ENCODE peak calls at places on chromosomes 5 and 9, in ten cellular contexts. One of them, this sample, is unnamed.
A peak's percentile ranks its signal among the peaks of the same experiment; 100 is the strongest.

GRCh38 chr9:137297966-137298365 is 4.1 kb downstream of the NRARP start:
- DNase-seq in H1: no peak
- DNase-seq in IMR-90: no peak
- DNase-seq in GM20000: no peak
- DNase-seq in fibroblast of pulmonary artery: no peak
- DNase-seq in NB4: no peak
- DNase-seq in bronchial epithelial cell: no peak
- DNase-seq in right lobe of liver: no peak
- DNase-seq in heart right ventricle: no peak
- DNase-seq in dorsolateral prefrontal cortex: no peak
- DNase-seq in this sample: no peak

GRCh38 chr9:71761938-71762353 is 6.4 kb downstream of the CEMIP2 start:
- DNase-seq in H1: no peak
- DNase-seq in IMR-90: no peak
- DNase-seq in GM20000: no peak
- DNase-seq in fibroblast of pulmonary artery: no peak
- DNase-seq in NB4: no peak
- DNase-seq in bronchial epithelial cell: peak; percentile 83
- DNase-seq in right lobe of liver: no peak
- DNase-seq in heart right ventricle: no peak
- DNase-seq in dorsolateral prefrontal cortex: no peak
- DNase-seq in this sample: no peak

GRCh38 chr9:34375901-34376595 is 650 bp downstream of the MYORG start:
- DNase-seq in H1: no peak
- DNase-seq in IMR-90: no peak
- DNase-seq in GM20000: peak; percentile 75
- DNase-seq in fibroblast of pulmonary artery: peak; percentile 18
- DNase-seq in NB4: peak; percentile 61
- DNase-seq in bronchial epithelial cell: peak; percentile 44
- DNase-seq in right lobe of liver: peak; percentile 75
- DNase-seq in heart right ventricle: peak; percentile 57
- DNase-seq in dorsolateral prefrontal cortex: peak; percentile 46
- DNase-seq in this sample: peak; percentile 75

GRCh38 chr9:120532475-120532874 is 47.5 kb downstream of the CDK5RAP2 start:
- DNase-seq in H1: no peak
- DNase-seq in IMR-90: no peak
- DNase-seq in GM20000: no peak
- DNase-seq in fibroblast of pulmonary artery: peak; percentile 37
- DNase-seq in NB4: no peak
- DNase-seq in bronchial epithelial cell: peak; percentile 80
- DNase-seq in right lobe of liver: peak; percentile 25
- DNase-seq in heart right ventricle: no peak
- DNase-seq in dorsolateral prefrontal cortex: no peak
- DNase-seq in this sample: no peak

GRCh38 chr5:6371079-6371810 is 7.1 kb downstream of the MED10 start:
- DNase-seq in H1: no peak
- DNase-seq in IMR-90: no peak
- DNase-seq in GM20000: no peak
- DNase-seq in fibroblast of pulmonary artery: no peak
- DNase-seq in NB4: no peak
- DNase-seq in bronchial epithelial cell: no peak
- DNase-seq in right lobe of liver: no peak
- DNase-seq in heart right ventricle: no peak
- DNase-seq in dorsolateral prefrontal cortex: no peak
- DNase-seq in this sample: no peak

GRCh38 chr9:119026120-119026519 is 343.1 kb downstream of the BRINP1 start:
- DNase-seq in H1: no peak
- DNase-seq in IMR-90: no peak
- DNase-seq in GM20000: no peak
- DNase-seq in fibroblast of pulmonary artery: no peak
- DNase-seq in NB4: no peak
- DNase-seq in bronchial epithelial cell: no peak
- DNase-seq in right lobe of liver: no peak
- DNase-seq in heart right ventricle: peak; percentile 32
- DNase-seq in dorsolateral prefrontal cortex: peak; percentile 40
- DNase-seq in this sample: no peak

GRCh38 chr5:115296130-115296997 is at the start of gene CCDC112:
- DNase-seq in H1: peak; percentile 73
- DNase-seq in IMR-90: peak; percentile 66
- DNase-seq in GM20000: peak; percentile 96
- DNase-seq in fibroblast of pulmonary artery: peak; percentile 76
- DNase-seq in NB4: peak; percentile 88
- DNase-seq in bronchial epithelial cell: peak; percentile 45
- DNase-seq in right lobe of liver: peak; percentile 88
- DNase-seq in heart right ventricle: peak; percentile 89
- DNase-seq in dorsolateral prefrontal cortex: peak; percentile 78
- DNase-seq in this sample: peak; percentile 81

GRCh38 chr5:53335115-53335514 is 145.3 kb upstream of the FST start:
- DNase-seq in H1: no peak
- DNase-seq in IMR-90: peak; percentile 34
- DNase-seq in GM20000: no peak
- DNase-seq in fibroblast of pulmonary artery: peak; percentile 43
- DNase-seq in NB4: peak; percentile 7
- DNase-seq in bronchial epithelial cell: peak; percentile 68
- DNase-seq in right lobe of liver: no peak
- DNase-seq in heart right ventricle: no peak
- DNase-seq in dorsolateral prefrontal cortex: no peak
- DNase-seq in this sample: no peak

GRCh38 chr9:116267021-116267420 is 113.4 kb downstream of the PAPPA start:
- DNase-seq in H1: no peak
- DNase-seq in IMR-90: peak; percentile 83
- DNase-seq in GM20000: no peak
- DNase-seq in fibroblast of pulmonary artery: no peak
- DNase-seq in NB4: no peak
- DNase-seq in bronchial epithelial cell: peak; percentile 75
- DNase-seq in right lobe of liver: no peak
- DNase-seq in heart right ventricle: no peak
- DNase-seq in dorsolateral prefrontal cortex: no peak
- DNase-seq in this sample: no peak

GRCh38 chr9:4062966-4063365 is 236.9 kb downstream of the GLIS3 start:
- DNase-seq in H1: no peak
- DNase-seq in IMR-90: peak; percentile 34
- DNase-seq in GM20000: no peak
- DNase-seq in fibroblast of pulmonary artery: peak; percentile 71
- DNase-seq in NB4: no peak
- DNase-seq in bronchial epithelial cell: peak; percentile 52
- DNase-seq in right lobe of liver: no peak
- DNase-seq in heart right ventricle: no peak
- DNase-seq in dorsolateral prefrontal cortex: no peak
- DNase-seq in this sample: no peak

GRCh38 chr5:33563983-33564908 is 123.5 kb downstream of the TARS1 start:
- DNase-seq in H1: no peak
- DNase-seq in IMR-90: no peak
- DNase-seq in GM20000: no peak
- DNase-seq in fibroblast of pulmonary artery: peak; percentile 44
- DNase-seq in NB4: no peak
- DNase-seq in bronchial epithelial cell: no peak
- DNase-seq in right lobe of liver: no peak
- DNase-seq in heart right ventricle: no peak
- DNase-seq in dorsolateral prefrontal cortex: no peak
- DNase-seq in this sample: no peak

GRCh38 chr5:33313150-33313549 is 127.6 kb upstream of the TARS1 start:
- DNase-seq in H1: no peak
- DNase-seq in IMR-90: peak; percentile 90
- DNase-seq in GM20000: no peak
- DNase-seq in fibroblast of pulmonary artery: peak; percentile 91
- DNase-seq in NB4: no peak
- DNase-seq in bronchial epithelial cell: peak; percentile 100
- DNase-seq in right lobe of liver: no peak
- DNase-seq in heart right ventricle: no peak
- DNase-seq in dorsolateral prefrontal cortex: no peak
- DNase-seq in this sample: no peak

GRCh38 chr9:105357937-105358336 is 89.9 kb upstream of the FSD1L start:
- DNase-seq in H1: no peak
- DNase-seq in IMR-90: no peak
- DNase-seq in GM20000: peak; percentile 54
- DNase-seq in fibroblast of pulmonary artery: no peak
- DNase-seq in NB4: no peak
- DNase-seq in bronchial epithelial cell: no peak
- DNase-seq in right lobe of liver: no peak
- DNase-seq in heart right ventricle: no peak
- DNase-seq in dorsolateral prefrontal cortex: no peak
- DNase-seq in this sample: no peak

GRCh38 chr5:41747291-41747690 is 122.9 kb downstream of the OXCT1 start:
- DNase-seq in H1: no peak
- DNase-seq in IMR-90: peak; percentile 71
- DNase-seq in GM20000: no peak
- DNase-seq in fibroblast of pulmonary artery: peak; percentile 83
- DNase-seq in NB4: no peak
- DNase-seq in bronchial epithelial cell: peak; percentile 22
- DNase-seq in right lobe of liver: no peak
- DNase-seq in heart right ventricle: no peak
- DNase-seq in dorsolateral prefrontal cortex: no peak
- DNase-seq in this sample: no peak

GRCh38 chr9:94611638-94612068 is 18.0 kb upstream of the FBP2 start:
- DNase-seq in H1: no peak
- DNase-seq in IMR-90: no peak
- DNase-seq in GM20000: no peak
- DNase-seq in fibroblast of pulmonary artery: no peak
- DNase-seq in NB4: peak; percentile 40
- DNase-seq in bronchial epithelial cell: no peak
- DNase-seq in right lobe of liver: no peak
- DNase-seq in heart right ventricle: no peak
- DNase-seq in dorsolateral prefrontal cortex: no peak
- DNase-seq in this sample: peak; percentile 90

GRCh38 chr5:90421136-90421535 is 11.6 kb upstream of the CETN3 start:
- DNase-seq in H1: no peak
- DNase-seq in IMR-90: peak; percentile 6
- DNase-seq in GM20000: peak; percentile 7
- DNase-seq in fibroblast of pulmonary artery: peak; percentile 24
- DNase-seq in NB4: peak; percentile 8
- DNase-seq in bronchial epithelial cell: peak; percentile 23
- DNase-seq in right lobe of liver: no peak
- DNase-seq in heart right ventricle: no peak
- DNase-seq in dorsolateral prefrontal cortex: no peak
- DNase-seq in this sample: peak; percentile 9
- TF ChIP-seq CTCF in H1: peak; percentile 41
- TF ChIP-seq CTCF in IMR-90: no peak
- TF ChIP-seq CTCF in GM20000: peak; percentile 38
- TF ChIP-seq CTCF in fibroblast of pulmonary artery: peak; percentile 33
- TF ChIP-seq CTCF in NB4: no peak
- TF ChIP-seq CTCF in bronchial epithelial cell: peak; percentile 41
- TF ChIP-seq CTCF in right lobe of liver: peak; percentile 44
- TF ChIP-seq CTCF in heart right ventricle: peak; percentile 25
- TF ChIP-seq CTCF in dorsolateral prefrontal cortex: no peak
- TF ChIP-seq CTCF in this sample: no peak

GRCh38 chr5:178130576-178131445 is at the start of gene RMND5B:
- DNase-seq in H1: no peak
- DNase-seq in IMR-90: peak; percentile 67
- DNase-seq in GM20000: peak; percentile 97
- DNase-seq in fibroblast of pulmonary artery: peak; percentile 69
- DNase-seq in NB4: peak; percentile 87
- DNase-seq in bronchial epithelial cell: peak; percentile 34
- DNase-seq in right lobe of liver: peak; percentile 90
- DNase-seq in heart right ventricle: peak; percentile 89
- DNase-seq in dorsolateral prefrontal cortex: peak; percentile 79
- DNase-seq in this sample: peak; percentile 81
- TF ChIP-seq CTCF in H1: no peak
- TF ChIP-seq CTCF in IMR-90: no peak
- TF ChIP-seq CTCF in GM20000: no peak
- TF ChIP-seq CTCF in fibroblast of pulmonary artery: no peak
- TF ChIP-seq CTCF in NB4: no peak
- TF ChIP-seq CTCF in bronchial epithelial cell: no peak
- TF ChIP-seq CTCF in right lobe of liver: no peak
- TF ChIP-seq CTCF in heart right ventricle: no peak
- TF ChIP-seq CTCF in dorsolateral prefrontal cortex: no peak
- TF ChIP-seq CTCF in this sample: no peak

GRCh38 chr5:93746406-93747056 is 5.1 kb upstream of the POU5F2 start:
- DNase-seq in H1: no peak
- DNase-seq in IMR-90: peak; percentile 74
- DNase-seq in GM20000: no peak
- DNase-seq in fibroblast of pulmonary artery: peak; percentile 28
- DNase-seq in NB4: no peak
- DNase-seq in bronchial epithelial cell: peak; percentile 43
- DNase-seq in right lobe of liver: no peak
- DNase-seq in heart right ventricle: no peak
- DNase-seq in dorsolateral prefrontal cortex: no peak
- DNase-seq in this sample: no peak

GRCh38 chr5:93736284-93736683 is 5.1 kb downstream of the POU5F2 start:
- DNase-seq in H1: no peak
- DNase-seq in IMR-90: peak; percentile 77
- DNase-seq in GM20000: no peak
- DNase-seq in fibroblast of pulmonary artery: no peak
- DNase-seq in NB4: no peak
- DNase-seq in bronchial epithelial cell: peak; percentile 4
- DNase-seq in right lobe of liver: no peak
- DNase-seq in heart right ventricle: no peak
- DNase-seq in dorsolateral prefrontal cortex: no peak
- DNase-seq in this sample: no peak

GRCh38 chr5:93735378-93735777 is 6.0 kb downstream of the POU5F2 start:
- DNase-seq in H1: no peak
- DNase-seq in IMR-90: peak; percentile 59
- DNase-seq in GM20000: no peak
- DNase-seq in fibroblast of pulmonary artery: peak; percentile 48
- DNase-seq in NB4: no peak
- DNase-seq in bronchial epithelial cell: no peak
- DNase-seq in right lobe of liver: no peak
- DNase-seq in heart right ventricle: no peak
- DNase-seq in dorsolateral prefrontal cortex: no peak
- DNase-seq in this sample: no peak

DNA sequence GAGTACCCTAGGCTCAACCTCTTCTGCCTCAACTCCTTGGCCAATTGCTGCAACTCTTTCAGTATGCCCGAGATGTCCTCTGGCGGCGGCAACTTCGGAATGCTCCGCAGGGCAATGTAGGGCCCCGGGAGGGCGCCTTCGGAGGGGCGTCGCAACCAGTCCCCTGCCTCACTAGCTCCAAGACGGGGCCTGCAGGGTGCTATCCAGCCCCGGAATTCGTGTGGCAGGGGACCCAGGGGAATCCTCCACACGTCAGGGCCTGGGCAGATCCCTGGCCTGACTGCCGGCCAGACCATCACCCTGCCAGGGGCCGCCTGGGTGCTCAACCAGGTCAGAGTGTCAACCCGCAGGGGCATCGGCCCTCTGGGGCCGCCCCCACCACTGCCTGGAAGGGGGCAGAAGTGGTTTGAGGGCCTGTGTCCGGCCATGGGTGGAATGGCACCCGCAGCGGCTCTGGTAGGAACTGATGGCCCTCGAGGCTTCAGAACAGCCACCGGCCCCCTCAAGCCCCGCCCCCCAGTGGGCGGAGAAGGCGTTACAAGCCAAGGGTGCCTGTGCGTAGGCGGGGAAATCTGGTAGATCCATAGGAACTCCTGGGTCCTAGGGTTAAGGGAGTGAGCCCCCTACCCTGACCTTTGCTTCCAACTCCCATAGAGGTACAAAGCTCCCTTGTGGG is at the start of gene POU5F2:
- DNase-seq in H1: no peak
- DNase-seq in IMR-90: no peak
- DNase-seq in GM20000: no peak
- DNase-seq in fibroblast of pulmonary artery: no peak
- DNase-seq in NB4: no peak
- DNase-seq in bronchial epithelial cell: no peak
- DNase-seq in right lobe of liver: no peak
- DNase-seq in heart right ventricle: no peak
- DNase-seq in dorsolateral prefrontal cortex: no peak
- DNase-seq in this sample: no peak
- TF ChIP-seq CTCF in H1: peak; percentile 61
- TF ChIP-seq CTCF in IMR-90: no peak
- TF ChIP-seq CTCF in GM20000: no peak
- TF ChIP-seq CTCF in fibroblast of pulmonary artery: no peak
- TF ChIP-seq CTCF in NB4: peak; percentile 2
- TF ChIP-seq CTCF in bronchial epithelial cell: no peak
- TF ChIP-seq CTCF in right lobe of liver: no peak
- TF ChIP-seq CTCF in heart right ventricle: no peak
- TF ChIP-seq CTCF in dorsolateral prefrontal cortex: no peak
- TF ChIP-seq CTCF in this sample: no peak

GRCh38 chr9:130039504-130040147 is 3.4 kb downstream of the FNBP1 start:
- DNase-seq in H1: no peak
- DNase-seq in IMR-90: no peak
- DNase-seq in GM20000: peak; percentile 35
- DNase-seq in fibroblast of pulmonary artery: no peak
- DNase-seq in NB4: peak; percentile 45
- DNase-seq in bronchial epithelial cell: no peak
- DNase-seq in right lobe of liver: no peak
- DNase-seq in heart right ventricle: no peak
- DNase-seq in dorsolateral prefrontal cortex: no peak
- DNase-seq in this sample: peak; percentile 34
- TF ChIP-seq CTCF in H1: peak; percentile 15
- TF ChIP-seq CTCF in IMR-90: peak; percentile 6
- TF ChIP-seq CTCF in GM20000: no peak
- TF ChIP-seq CTCF in fibroblast of pulmonary artery: no peak
- TF ChIP-seq CTCF in NB4: peak; percentile 8
- TF ChIP-seq CTCF in bronchial epithelial cell: no peak
- TF ChIP-seq CTCF in right lobe of liver: no peak
- TF ChIP-seq CTCF in heart right ventricle: no peak
- TF ChIP-seq CTCF in dorsolateral prefrontal cortex: peak; percentile 33
- TF ChIP-seq CTCF in this sample: no peak

This sample was measured in activated CD8-positive, alpha-beta T cell treated with anti-CD3 and anti-CD28 coated beads for 36 hours.